ENCODE peak calls at places on chromosomes 13 and 19, in five cellular contexts. V is fibroblast of the aortic adventitia, Z is tibial nerve, J is neural progenitor cell, X is MCF 10A. D is an unnamed sample.

GRCh38 chr19:33376423-33376822 is 2.9 kb downstream of the CEBPG start:
- DNase-seq in V (peak), Z (peak), J (no peak), X (peak), D (peak)

GRCh38 chr19:45623984-45624383 is 15.2 kb downstream of the EML2 start:
- DNase-seq in V (no peak), Z (no peak), J (no peak), X (no peak), D (no peak)

GRCh38 chr19:12265921-12266704 is 28.6 kb downstream of the ZNF44 start:
- DNase-seq in V (no peak), Z (no peak), J (no peak), X (no peak), D (no peak)

GRCh38 chr13:29918845-29919244 is 68.4 kb upstream of the UBL3 start:
- DNase-seq in V (peak), Z (no peak), J (no peak), X (peak), D (peak)

GRCh38 chr13:61110804-61111203 is 304.8 kb downstream of the PCDH20 start:
- DNase-seq in V (no peak), Z (no peak), J (no peak), X (no peak), D (no peak)

GRCh38 chr13:110726726-110727125 is 13.2 kb downstream of the ING1 start:
- DNase-seq in V (no peak), Z (no peak), J (no peak), X (no peak), D (no peak)

GRCh38 chr19:2858864-2859263 is 8.3 kb upstream of the ZNF556 start:
- DNase-seq in V (no peak), Z (no peak), J (no peak), X (no peak), D (no peak)

GRCh38 chr13:44306401-44307192 is 67.0 kb upstream of the SERP2 start:
- DNase-seq in V (peak), Z (peak), J (peak), X (peak), D (peak)

GRCh38 chr13:97548736-97549135 is 114.8 kb downstream of the RAP2A start:
- DNase-seq in V (no peak), Z (no peak), J (no peak), X (no peak), D (no peak)

GRCh38 chr19:6551607-6552450 is 21.0 kb downstream of the TNFSF9 start:
- DNase-seq in V (peak), Z (no peak), J (peak), X (no peak), D (no peak)

GRCh38 chr13:60627071-60627686 is 230.2 kb downstream of the TDRD3 start:
- DNase-seq in V (peak), Z (no peak), J (peak), X (peak), D (no peak)

GRCh38 chr19:3982701-3983541 is 2.3 kb downstream of the EEF2 start:
- DNase-seq in V (peak), Z (no peak), J (no peak), X (peak), D (no peak)

GRCh38 chr13:99971576-99972189 is at the start of gene ZIC5:
- DNase-seq in V (no peak), Z (no peak), J (peak), X (no peak), D (no peak)

GRCh38 chr19:56085571-56086275 is 35.4 kb downstream of the ZNF787 start:
- DNase-seq in V (no peak), Z (no peak), J (no peak), X (no peak), D (no peak)

GRCh38 chr13:43326100-43326499 is 302.7 kb downstream of the DNAJC15 start:
- DNase-seq in V (no peak), Z (no peak), J (no peak), X (no peak), D (no peak)

GRCh38 chr19:15191982-15192381 is 8.8 kb downstream of the NOTCH3 start:
- DNase-seq in V (no peak), Z (no peak), J (no peak), X (no peak), D (no peak)

GRCh38 chr13:27020415-27020814 is 151.2 kb downstream of the USP12 start:
- DNase-seq in V (no peak), Z (no peak), J (no peak), X (no peak), D (no peak)

GRCh38 chr13:27022571-27023311 is 148.9 kb downstream of the USP12 start:
- DNase-seq in V (peak), Z (no peak), J (no peak), X (peak), D (peak)

GRCh38 chr13:27024781-27025492 is 146.7 kb downstream of the USP12 start:
- DNase-seq in V (no peak), Z (no peak), J (no peak), X (no peak), D (no peak)

GRCh38 chr13:27024062-27024461 is 147.5 kb downstream of the USP12 start:
- DNase-seq in V (no peak), Z (no peak), J (no peak), X (no peak), D (no peak)

DNA sequence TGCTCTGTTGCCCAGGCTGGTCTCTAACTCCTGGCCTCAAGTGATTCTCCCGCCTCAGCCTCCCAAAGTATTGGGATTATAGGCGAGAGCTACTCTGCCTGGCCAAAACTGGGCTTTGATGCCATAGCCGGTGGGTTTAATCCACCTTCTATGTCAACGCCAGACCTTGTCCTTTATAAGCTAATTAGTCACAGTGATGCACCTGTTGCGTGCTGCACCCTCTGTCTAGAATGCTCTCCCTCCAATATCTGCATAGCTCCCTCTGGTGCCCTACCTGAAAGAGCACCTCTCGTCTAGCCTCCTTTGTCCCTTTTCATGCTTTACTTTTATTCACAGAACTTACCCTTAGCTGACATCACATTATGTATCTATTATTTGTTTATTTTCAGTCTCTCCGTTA is 148.2 kb downstream of the USP12 start:
- DNase-seq in V (no peak), Z (no peak), J (no peak), X (no peak), D (no peak)
- TF ChIP-seq CTCF in V (no peak), Z (no peak), J (no peak), X (no peak), D (no peak)

GRCh38 chr19:16628183-16628983 is at the start of gene MED26:
- DNase-seq in V (peak), Z (peak), J (peak), X (peak), D (peak)
- TF ChIP-seq CTCF in V (no peak), Z (peak), J (no peak), X (no peak), D (no peak)

GRCh38 chr19:53365899-53366493 is 491 bp downstream of the ZNF525 start:
- DNase-seq in V (no peak), Z (no peak), J (peak), X (peak), D (no peak)

DNA sequence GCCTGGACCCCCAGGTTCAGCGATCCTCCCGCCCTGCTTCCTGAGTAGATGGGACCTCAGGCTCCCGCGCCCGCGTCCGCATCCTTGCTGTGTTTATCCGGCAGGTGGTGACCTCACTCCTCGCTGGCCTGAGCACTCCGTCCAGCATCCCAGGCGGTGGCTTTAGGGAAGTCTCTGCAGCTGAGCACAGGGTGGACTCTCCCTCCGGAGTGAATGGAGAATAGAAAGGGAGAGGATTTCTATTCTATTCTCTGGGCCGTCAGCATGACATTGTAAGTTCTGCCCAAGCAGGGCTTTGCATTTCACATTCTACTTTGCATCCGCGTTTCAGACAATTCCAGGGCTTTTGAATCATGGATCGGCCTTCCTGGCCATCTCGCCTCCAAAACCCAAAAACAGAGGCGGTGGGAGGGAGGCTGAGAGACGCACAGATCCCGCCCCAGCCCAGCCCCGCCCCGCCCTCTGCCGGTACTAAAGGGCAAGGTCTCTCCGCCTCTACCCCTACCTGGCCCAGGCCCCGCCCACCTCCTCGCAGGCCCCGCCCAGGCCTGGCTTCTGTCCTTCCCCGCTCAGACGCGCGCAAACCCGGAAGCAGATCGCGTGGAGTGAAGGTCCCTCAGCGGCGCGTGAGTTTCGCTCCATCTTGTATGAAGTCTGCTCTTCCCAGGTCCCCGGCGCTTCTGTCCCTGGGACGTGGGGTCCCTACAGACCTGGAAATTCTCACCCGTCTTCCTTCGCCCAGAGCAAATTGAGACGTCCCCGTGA is at the start of gene ZNF525:
- DNase-seq in V (peak), Z (peak), J (peak), X (peak), D (peak)
- TF ChIP-seq CTCF in V (peak), Z (no peak), J (peak), X (peak), D (no peak)

GRCh38 chr13:59394526-59394925 is 769.2 kb downstream of the DIAPH3 start:
- DNase-seq in V (no peak), Z (no peak), J (no peak), X (no peak), D (no peak)

GRCh38 chr13:59392328-59392727 is 771.4 kb downstream of the DIAPH3 start:
- DNase-seq in V (no peak), Z (no peak), J (no peak), X (no peak), D (no peak)

DNA sequence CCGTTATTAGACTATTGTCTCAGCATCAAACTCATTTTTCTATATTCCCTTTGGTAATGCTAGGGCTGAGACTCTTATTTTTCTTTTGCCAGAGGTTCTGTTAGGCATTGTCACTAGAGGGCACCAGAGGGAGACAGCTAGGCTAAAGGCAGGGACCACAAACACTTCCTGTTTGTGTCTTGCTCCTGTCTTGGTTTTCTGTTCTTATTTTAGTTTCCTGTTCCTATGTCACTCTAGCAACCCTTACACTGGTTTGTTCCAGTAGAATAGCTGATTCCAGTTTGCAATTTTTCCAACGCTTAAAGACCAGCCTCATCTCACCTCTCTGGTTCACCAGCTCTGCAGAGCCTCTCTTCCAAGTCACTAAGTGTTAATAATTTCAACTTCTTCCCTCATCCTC is 772.0 kb downstream of the DIAPH3 start:
- DNase-seq in V (peak), Z (no peak), J (peak), X (peak), D (peak)
- TF ChIP-seq CTCF in V (peak), Z (peak), J (peak), X (peak), D (peak)

DNA sequence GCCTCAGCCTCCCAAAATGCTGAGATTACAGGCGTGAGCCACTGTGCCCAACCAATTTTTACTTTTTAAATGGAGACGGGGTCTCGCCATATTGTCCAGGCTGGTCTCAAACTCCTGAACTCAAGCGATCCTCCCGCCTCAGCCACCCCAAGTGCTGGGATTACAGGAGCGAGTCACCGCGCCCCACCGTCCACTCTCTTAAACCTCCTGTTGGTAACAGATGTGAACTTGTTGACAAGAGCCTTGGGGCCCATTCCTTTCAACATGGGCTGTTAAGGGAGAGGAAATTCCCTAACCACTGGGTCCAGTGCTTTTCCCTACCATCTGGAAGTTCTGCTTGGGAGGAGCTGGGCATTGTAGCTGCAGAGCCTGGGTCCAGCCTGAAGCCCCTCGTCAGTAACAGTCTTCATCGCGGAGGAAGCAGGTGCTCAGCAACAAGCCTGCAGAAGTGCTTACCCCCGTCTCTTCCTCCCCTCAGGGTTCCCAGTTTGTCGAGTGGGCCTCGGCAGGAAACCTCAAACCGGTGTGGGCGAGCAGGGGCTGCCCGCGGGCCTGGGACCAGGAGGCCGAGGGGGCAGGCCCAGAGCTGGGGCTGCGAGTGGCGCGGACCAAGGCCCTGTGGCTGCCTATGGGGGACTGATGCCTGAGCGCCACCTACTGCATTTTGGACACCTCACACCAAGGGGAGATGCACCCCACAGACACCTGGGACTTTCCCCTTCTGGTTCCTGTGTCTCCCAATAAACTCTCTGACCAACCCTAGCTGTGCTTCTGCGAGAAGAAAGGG is 4.0 kb upstream of the FLT3LG start:
- DNase-seq in V (no peak), Z (no peak), J (no peak), X (no peak), D (no peak)
- TF ChIP-seq CTCF in V (no peak), Z (no peak), J (no peak), X (peak), D (peak)

GRCh38 chr19:17347361-17347760 is 10.0 kb downstream of the GTPBP3 start:
- DNase-seq in V (peak), Z (no peak), J (no peak), X (peak), D (no peak)

GRCh38 chr19:17346109-17346671 is 8.8 kb downstream of the GTPBP3 start:
- DNase-seq in V (peak), Z (peak), J (peak), X (peak), D (no peak)

GRCh38 chr19:17347877-17348276 is 10.5 kb downstream of the GTPBP3 start:
- DNase-seq in V (no peak), Z (no peak), J (no peak), X (no peak), D (no peak)

GRCh38 chr19:17351815-17352435 is 14.6 kb downstream of the GTPBP3 start:
- DNase-seq in V (no peak), Z (no peak), J (no peak), X (no peak), D (no peak)

DNA sequence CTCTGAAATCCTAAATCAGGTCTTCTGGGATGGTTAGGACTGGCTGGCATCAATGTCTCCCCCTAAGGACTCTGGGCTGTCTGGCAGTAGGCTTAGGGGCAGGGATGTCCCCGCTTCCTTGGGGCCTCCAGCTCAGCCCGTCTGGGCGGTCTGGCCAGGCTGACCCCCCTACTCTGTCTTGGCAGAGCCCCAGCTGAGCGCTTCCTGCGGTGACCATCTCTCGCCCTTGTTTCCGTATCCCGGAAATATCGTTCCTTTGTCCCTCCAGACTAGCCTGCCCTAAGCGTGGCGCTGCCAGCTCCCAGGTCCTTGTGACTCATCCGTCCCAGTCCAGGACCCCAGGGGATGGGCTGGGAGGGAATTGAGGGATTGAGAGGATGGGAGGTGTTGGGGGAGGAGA is 11.3 kb downstream of the GTPBP3 start:
- DNase-seq in V (peak), Z (no peak), J (peak), X (peak), D (no peak)
- TF ChIP-seq CTCF in V (no peak), Z (no peak), J (no peak), X (no peak), D (no peak)

GRCh38 chr19:43560687-43561086 is 14.6 kb downstream of the XRCC1 start:
- DNase-seq in V (no peak), Z (no peak), J (no peak), X (peak), D (no peak)
- TF ChIP-seq CTCF in V (no peak), Z (no peak), J (no peak), X (no peak), D (no peak)

DNA sequence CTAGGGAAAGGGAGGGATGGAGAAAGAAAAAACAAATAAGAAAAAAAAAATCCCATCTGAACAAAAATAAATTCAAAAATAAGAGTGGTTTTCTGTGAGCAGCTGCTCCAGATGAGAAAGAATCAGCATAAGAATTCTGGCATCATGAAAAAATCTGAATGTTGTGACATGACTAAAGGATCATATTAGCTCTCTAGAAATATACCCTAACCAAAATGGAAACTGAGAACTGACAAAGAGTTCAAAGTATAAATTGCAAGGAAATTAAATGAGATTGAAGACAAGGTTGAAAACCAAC is 579.0 kb downstream of the UQCRFS1 start:
- DNase-seq in V (no peak), Z (no peak), J (no peak), X (no peak), D (no peak)
- TF ChIP-seq CTCF in V (no peak), Z (no peak), J (no peak), X (no peak), D (no peak)

DNA sequence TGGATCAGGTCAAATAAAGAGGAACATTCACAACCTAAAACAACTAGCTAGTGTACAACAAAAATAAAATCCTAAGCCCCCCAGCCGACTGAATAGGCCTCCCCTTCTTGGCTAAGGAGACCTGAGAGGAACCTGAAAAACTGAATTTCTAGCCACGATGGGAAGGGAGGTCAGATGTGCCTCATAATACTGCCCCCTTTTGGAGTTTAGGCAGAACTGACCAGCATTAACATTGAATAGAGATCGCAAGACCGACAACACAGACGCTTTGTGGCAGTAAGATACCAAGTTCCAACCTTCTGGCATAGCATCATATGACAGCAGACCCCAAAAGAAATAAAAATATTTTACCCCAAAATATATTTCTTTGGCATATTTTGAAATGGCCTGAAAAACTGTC is 15.9 kb downstream of the CBY2 start:
- DNase-seq in V (peak), Z (no peak), J (peak), X (peak), D (no peak)
- TF ChIP-seq CTCF in V (peak), Z (no peak), J (peak), X (peak), D (peak)

GRCh38 chr13:79548886-79549285 is 67.9 kb downstream of the NDFIP2 start:
- DNase-seq in V (peak), Z (no peak), J (no peak), X (peak), D (no peak)
- TF ChIP-seq CTCF in V (peak), Z (peak), J (peak), X (peak), D (peak)

D was measured in AG09319.